ENCODE peak calls at places on chromosomes 7 and 10, in nine cellular contexts. One of them, this sample, is unnamed.

GRCh38 chr7:27176343-27176731 is 2.2 kb upstream of the HOXA10 start:
- DNase-seq in stromal cell of bone marrow: no peak
- DNase-seq in ELF-1: no peak
- DNase-seq in NCI-H1105 treated with DMSO at 0.1 percent for 48 hours: no peak
- DNase-seq in stimulated activated CD4-positive, alpha-beta T cell treated with anti-CD3 and anti-CD28 coated beads, Interleukin-4, amount 100 ng/mL, for 1 hour: no peak
- DNase-seq in skeletal muscle cell: no peak
- DNase-seq in NCI-H1417: no peak
- DNase-seq in aorta: peak
- DNase-seq in CD4-positive, alpha-beta T cell: no peak
- DNase-seq in this sample: peak

GRCh38 chr7:16933296-16934248 is 51.8 kb upstream of the AGR3 start:
- DNase-seq in stromal cell of bone marrow: no peak
- DNase-seq in ELF-1: no peak
- DNase-seq in NCI-H1105 treated with DMSO at 0.1 percent for 48 hours: no peak
- DNase-seq in stimulated activated CD4-positive, alpha-beta T cell treated with anti-CD3 and anti-CD28 coated beads, Interleukin-4, amount 100 ng/mL, for 1 hour: no peak
- DNase-seq in skeletal muscle cell: no peak
- DNase-seq in NCI-H1417: peak
- DNase-seq in aorta: no peak
- DNase-seq in CD4-positive, alpha-beta T cell: no peak
- DNase-seq in this sample: no peak

GRCh38 chr10:73858013-73858708 is 16.2 kb downstream of the CAMK2G start:
- DNase-seq in stromal cell of bone marrow: no peak
- DNase-seq in ELF-1: no peak
- DNase-seq in NCI-H1105 treated with DMSO at 0.1 percent for 48 hours: no peak
- DNase-seq in stimulated activated CD4-positive, alpha-beta T cell treated with anti-CD3 and anti-CD28 coated beads, Interleukin-4, amount 100 ng/mL, for 1 hour: no peak
- DNase-seq in skeletal muscle cell: no peak
- DNase-seq in NCI-H1417: no peak
- DNase-seq in aorta: no peak
- DNase-seq in CD4-positive, alpha-beta T cell: no peak
- DNase-seq in this sample: no peak

GRCh38 chr10:109183366-109183765 is 739.9 kb downstream of the XPNPEP1 start:
- DNase-seq in stromal cell of bone marrow: no peak
- DNase-seq in ELF-1: no peak
- DNase-seq in NCI-H1105 treated with DMSO at 0.1 percent for 48 hours: no peak
- DNase-seq in stimulated activated CD4-positive, alpha-beta T cell treated with anti-CD3 and anti-CD28 coated beads, Interleukin-4, amount 100 ng/mL, for 1 hour: no peak
- DNase-seq in skeletal muscle cell: peak
- DNase-seq in NCI-H1417: no peak
- DNase-seq in aorta: no peak
- DNase-seq in CD4-positive, alpha-beta T cell: no peak
- DNase-seq in this sample: no peak

GRCh38 chr10:78972947-78973900 is 95.5 kb upstream of the ZMIZ1 start:
- DNase-seq in stromal cell of bone marrow: peak
- DNase-seq in ELF-1: peak
- DNase-seq in NCI-H1105 treated with DMSO at 0.1 percent for 48 hours: peak
- DNase-seq in stimulated activated CD4-positive, alpha-beta T cell treated with anti-CD3 and anti-CD28 coated beads, Interleukin-4, amount 100 ng/mL, for 1 hour: peak
- DNase-seq in skeletal muscle cell: peak
- DNase-seq in NCI-H1417: peak
- DNase-seq in aorta: peak
- DNase-seq in CD4-positive, alpha-beta T cell: peak
- DNase-seq in this sample: peak

GRCh38 chr10:17737021-17737965 is 14.7 kb upstream of the TMEM236 start:
- DNase-seq in stromal cell of bone marrow: peak
- DNase-seq in ELF-1: no peak
- DNase-seq in NCI-H1105 treated with DMSO at 0.1 percent for 48 hours: peak
- DNase-seq in stimulated activated CD4-positive, alpha-beta T cell treated with anti-CD3 and anti-CD28 coated beads, Interleukin-4, amount 100 ng/mL, for 1 hour: no peak
- DNase-seq in skeletal muscle cell: peak
- DNase-seq in NCI-H1417: peak
- DNase-seq in aorta: no peak
- DNase-seq in CD4-positive, alpha-beta T cell: no peak
- DNase-seq in this sample: no peak

GRCh38 chr10:72953687-72954086 is 919 bp downstream of the PLA2G12B start:
- DNase-seq in stromal cell of bone marrow: no peak
- DNase-seq in ELF-1: peak
- DNase-seq in NCI-H1105 treated with DMSO at 0.1 percent for 48 hours: no peak
- DNase-seq in stimulated activated CD4-positive, alpha-beta T cell treated with anti-CD3 and anti-CD28 coated beads, Interleukin-4, amount 100 ng/mL, for 1 hour: no peak
- DNase-seq in skeletal muscle cell: no peak
- DNase-seq in NCI-H1417: no peak
- DNase-seq in aorta: no peak
- DNase-seq in CD4-positive, alpha-beta T cell: no peak
- DNase-seq in this sample: no peak

GRCh38 chr7:102320181-102320580 is 33.5 kb downstream of the SH2B2 start:
- DNase-seq in stromal cell of bone marrow: no peak
- DNase-seq in ELF-1: no peak
- DNase-seq in NCI-H1105 treated with DMSO at 0.1 percent for 48 hours: no peak
- DNase-seq in stimulated activated CD4-positive, alpha-beta T cell treated with anti-CD3 and anti-CD28 coated beads, Interleukin-4, amount 100 ng/mL, for 1 hour: no peak
- DNase-seq in skeletal muscle cell: no peak
- DNase-seq in NCI-H1417: no peak
- DNase-seq in aorta: peak
- DNase-seq in CD4-positive, alpha-beta T cell: no peak
- DNase-seq in this sample: no peak

GRCh38 chr7:9761224-9761623 is 1212.4 kb upstream of the PHF14 start:
- DNase-seq in stromal cell of bone marrow: no peak
- DNase-seq in ELF-1: no peak
- DNase-seq in NCI-H1105 treated with DMSO at 0.1 percent for 48 hours: no peak
- DNase-seq in stimulated activated CD4-positive, alpha-beta T cell treated with anti-CD3 and anti-CD28 coated beads, Interleukin-4, amount 100 ng/mL, for 1 hour: no peak
- DNase-seq in skeletal muscle cell: no peak
- DNase-seq in NCI-H1417: no peak
- DNase-seq in aorta: no peak
- DNase-seq in CD4-positive, alpha-beta T cell: no peak
- DNase-seq in this sample: no peak

GRCh38 chr7:70408477-70408876 is 723.5 kb upstream of the GALNT17 start:
- DNase-seq in stromal cell of bone marrow: no peak
- DNase-seq in ELF-1: no peak
- DNase-seq in NCI-H1105 treated with DMSO at 0.1 percent for 48 hours: no peak
- DNase-seq in stimulated activated CD4-positive, alpha-beta T cell treated with anti-CD3 and anti-CD28 coated beads, Interleukin-4, amount 100 ng/mL, for 1 hour: no peak
- DNase-seq in skeletal muscle cell: no peak
- DNase-seq in NCI-H1417: no peak
- DNase-seq in aorta: no peak
- DNase-seq in CD4-positive, alpha-beta T cell: no peak
- DNase-seq in this sample: no peak

GRCh38 chr10:93703066-93703465 is 674 bp upstream of the FRA10AC1 start:
- DNase-seq in stromal cell of bone marrow: no peak
- DNase-seq in ELF-1: no peak
- DNase-seq in NCI-H1105 treated with DMSO at 0.1 percent for 48 hours: peak
- DNase-seq in stimulated activated CD4-positive, alpha-beta T cell treated with anti-CD3 and anti-CD28 coated beads, Interleukin-4, amount 100 ng/mL, for 1 hour: no peak
- DNase-seq in skeletal muscle cell: no peak
- DNase-seq in NCI-H1417: peak
- DNase-seq in aorta: no peak
- DNase-seq in CD4-positive, alpha-beta T cell: no peak
- DNase-seq in this sample: no peak

GRCh38 chr7:40885503-40885902 is 750.7 kb downstream of the SUGCT start:
- DNase-seq in stromal cell of bone marrow: peak
- DNase-seq in ELF-1: no peak
- DNase-seq in NCI-H1105 treated with DMSO at 0.1 percent for 48 hours: no peak
- DNase-seq in stimulated activated CD4-positive, alpha-beta T cell treated with anti-CD3 and anti-CD28 coated beads, Interleukin-4, amount 100 ng/mL, for 1 hour: no peak
- DNase-seq in skeletal muscle cell: no peak
- DNase-seq in NCI-H1417: no peak
- DNase-seq in aorta: no peak
- DNase-seq in CD4-positive, alpha-beta T cell: no peak
- DNase-seq in this sample: no peak

GRCh38 chr7:77537595-77538185 is 595 bp downstream of the PTPN12 start:
- DNase-seq in stromal cell of bone marrow: no peak
- DNase-seq in ELF-1: peak
- DNase-seq in NCI-H1105 treated with DMSO at 0.1 percent for 48 hours: peak
- DNase-seq in stimulated activated CD4-positive, alpha-beta T cell treated with anti-CD3 and anti-CD28 coated beads, Interleukin-4, amount 100 ng/mL, for 1 hour: peak
- DNase-seq in skeletal muscle cell: no peak
- DNase-seq in NCI-H1417: peak
- DNase-seq in aorta: no peak
- DNase-seq in CD4-positive, alpha-beta T cell: peak
- DNase-seq in this sample: peak

GRCh38 chr7:157676001-157676400 is 339.2 kb downstream of the DNAJB6 start:
- DNase-seq in stromal cell of bone marrow: no peak
- DNase-seq in ELF-1: no peak
- DNase-seq in NCI-H1105 treated with DMSO at 0.1 percent for 48 hours: no peak
- DNase-seq in stimulated activated CD4-positive, alpha-beta T cell treated with anti-CD3 and anti-CD28 coated beads, Interleukin-4, amount 100 ng/mL, for 1 hour: no peak
- DNase-seq in skeletal muscle cell: no peak
- DNase-seq in NCI-H1417: no peak
- DNase-seq in aorta: no peak
- DNase-seq in CD4-positive, alpha-beta T cell: no peak
- DNase-seq in this sample: peak

GRCh38 chr10:103262229-103262628 is 14.7 kb upstream of the INA start:
- DNase-seq in stromal cell of bone marrow: no peak
- DNase-seq in ELF-1: no peak
- DNase-seq in NCI-H1105 treated with DMSO at 0.1 percent for 48 hours: no peak
- DNase-seq in stimulated activated CD4-positive, alpha-beta T cell treated with anti-CD3 and anti-CD28 coated beads, Interleukin-4, amount 100 ng/mL, for 1 hour: no peak
- DNase-seq in skeletal muscle cell: no peak
- DNase-seq in NCI-H1417: no peak
- DNase-seq in aorta: no peak
- DNase-seq in CD4-positive, alpha-beta T cell: no peak
- DNase-seq in this sample: no peak

GRCh38 chr7:85376589-85376988 is 189.7 kb upstream of the SEMA3D start:
- DNase-seq in stromal cell of bone marrow: no peak
- DNase-seq in ELF-1: no peak
- DNase-seq in NCI-H1105 treated with DMSO at 0.1 percent for 48 hours: no peak
- DNase-seq in stimulated activated CD4-positive, alpha-beta T cell treated with anti-CD3 and anti-CD28 coated beads, Interleukin-4, amount 100 ng/mL, for 1 hour: no peak
- DNase-seq in skeletal muscle cell: no peak
- DNase-seq in NCI-H1417: no peak
- DNase-seq in aorta: no peak
- DNase-seq in CD4-positive, alpha-beta T cell: no peak
- DNase-seq in this sample: no peak

GRCh38 chr7:152886579-152887117 is 127.1 kb downstream of the ACTR3B start:
- DNase-seq in stromal cell of bone marrow: no peak
- DNase-seq in ELF-1: no peak
- DNase-seq in NCI-H1105 treated with DMSO at 0.1 percent for 48 hours: no peak
- DNase-seq in stimulated activated CD4-positive, alpha-beta T cell treated with anti-CD3 and anti-CD28 coated beads, Interleukin-4, amount 100 ng/mL, for 1 hour: no peak
- DNase-seq in skeletal muscle cell: no peak
- DNase-seq in NCI-H1417: no peak
- DNase-seq in aorta: no peak
- DNase-seq in CD4-positive, alpha-beta T cell: no peak
- DNase-seq in this sample: no peak

GRCh38 chr7:116707289-116707688 is 35.3 kb downstream of the MET start:
- DNase-seq in stromal cell of bone marrow: no peak
- DNase-seq in ELF-1: no peak
- DNase-seq in NCI-H1105 treated with DMSO at 0.1 percent for 48 hours: no peak
- DNase-seq in stimulated activated CD4-positive, alpha-beta T cell treated with anti-CD3 and anti-CD28 coated beads, Interleukin-4, amount 100 ng/mL, for 1 hour: no peak
- DNase-seq in skeletal muscle cell: no peak
- DNase-seq in NCI-H1417: no peak
- DNase-seq in aorta: no peak
- DNase-seq in CD4-positive, alpha-beta T cell: no peak
- DNase-seq in this sample: no peak

GRCh38 chr7:2487586-2488271 is 11.5 kb upstream of the GRIFIN start:
- DNase-seq in stromal cell of bone marrow: no peak
- DNase-seq in ELF-1: peak
- DNase-seq in NCI-H1105 treated with DMSO at 0.1 percent for 48 hours: no peak
- DNase-seq in stimulated activated CD4-positive, alpha-beta T cell treated with anti-CD3 and anti-CD28 coated beads, Interleukin-4, amount 100 ng/mL, for 1 hour: no peak
- DNase-seq in skeletal muscle cell: no peak
- DNase-seq in NCI-H1417: no peak
- DNase-seq in aorta: peak
- DNase-seq in CD4-positive, alpha-beta T cell: no peak
- DNase-seq in this sample: no peak

GRCh38 chr7:126698446-126698845 is 554.3 kb downstream of the GRM8 start:
- DNase-seq in stromal cell of bone marrow: no peak
- DNase-seq in ELF-1: no peak
- DNase-seq in NCI-H1105 treated with DMSO at 0.1 percent for 48 hours: no peak
- DNase-seq in stimulated activated CD4-positive, alpha-beta T cell treated with anti-CD3 and anti-CD28 coated beads, Interleukin-4, amount 100 ng/mL, for 1 hour: no peak
- DNase-seq in skeletal muscle cell: no peak
- DNase-seq in NCI-H1417: no peak
- DNase-seq in aorta: no peak
- DNase-seq in CD4-positive, alpha-beta T cell: no peak
- DNase-seq in this sample: no peak

GRCh38 chr7:107133396-107133795 is 35.4 kb upstream of the HBP1 start:
- DNase-seq in stromal cell of bone marrow: no peak
- DNase-seq in ELF-1: no peak
- DNase-seq in NCI-H1105 treated with DMSO at 0.1 percent for 48 hours: no peak
- DNase-seq in stimulated activated CD4-positive, alpha-beta T cell treated with anti-CD3 and anti-CD28 coated beads, Interleukin-4, amount 100 ng/mL, for 1 hour: no peak
- DNase-seq in skeletal muscle cell: no peak
- DNase-seq in NCI-H1417: no peak
- DNase-seq in aorta: no peak
- DNase-seq in CD4-positive, alpha-beta T cell: no peak
- DNase-seq in this sample: no peak

GRCh38 chr7:155858521-155859061 is 46.3 kb upstream of the SHH start:
- DNase-seq in stromal cell of bone marrow: no peak
- DNase-seq in ELF-1: no peak
- DNase-seq in NCI-H1105 treated with DMSO at 0.1 percent for 48 hours: no peak
- DNase-seq in stimulated activated CD4-positive, alpha-beta T cell treated with anti-CD3 and anti-CD28 coated beads, Interleukin-4, amount 100 ng/mL, for 1 hour: no peak
- DNase-seq in skeletal muscle cell: no peak
- DNase-seq in NCI-H1417: no peak
- DNase-seq in aorta: peak
- DNase-seq in CD4-positive, alpha-beta T cell: no peak
- DNase-seq in this sample: no peak

GRCh38 chr10:125672884-125673283 is 10.1 kb downstream of the TEX36 start:
- DNase-seq in stromal cell of bone marrow: no peak
- DNase-seq in ELF-1: no peak
- DNase-seq in NCI-H1105 treated with DMSO at 0.1 percent for 48 hours: no peak
- DNase-seq in stimulated activated CD4-positive, alpha-beta T cell treated with anti-CD3 and anti-CD28 coated beads, Interleukin-4, amount 100 ng/mL, for 1 hour: no peak
- DNase-seq in skeletal muscle cell: no peak
- DNase-seq in NCI-H1417: no peak
- DNase-seq in aorta: no peak
- DNase-seq in CD4-positive, alpha-beta T cell: no peak
- DNase-seq in this sample: no peak

GRCh38 chr10:77537720-77538373 is 99.8 kb downstream of the KCNMA1 start:
- DNase-seq in stromal cell of bone marrow: no peak
- DNase-seq in ELF-1: no peak
- DNase-seq in NCI-H1105 treated with DMSO at 0.1 percent for 48 hours: no peak
- DNase-seq in stimulated activated CD4-positive, alpha-beta T cell treated with anti-CD3 and anti-CD28 coated beads, Interleukin-4, amount 100 ng/mL, for 1 hour: no peak
- DNase-seq in skeletal muscle cell: no peak
- DNase-seq in NCI-H1417: no peak
- DNase-seq in aorta: peak
- DNase-seq in CD4-positive, alpha-beta T cell: no peak
- DNase-seq in this sample: no peak

GRCh38 chr7:43577485-43577951 is 5.4 kb upstream of the STK17A start:
- DNase-seq in stromal cell of bone marrow: no peak
- DNase-seq in ELF-1: peak
- DNase-seq in NCI-H1105 treated with DMSO at 0.1 percent for 48 hours: peak
- DNase-seq in stimulated activated CD4-positive, alpha-beta T cell treated with anti-CD3 and anti-CD28 coated beads, Interleukin-4, amount 100 ng/mL, for 1 hour: no peak
- DNase-seq in skeletal muscle cell: no peak
- DNase-seq in NCI-H1417: peak
- DNase-seq in aorta: no peak
- DNase-seq in CD4-positive, alpha-beta T cell: no peak
- DNase-seq in this sample: no peak

GRCh38 chr7:101169838-101170531 is 4.6 kb upstream of the VGF start:
- DNase-seq in stromal cell of bone marrow: no peak
- DNase-seq in ELF-1: peak
- DNase-seq in NCI-H1105 treated with DMSO at 0.1 percent for 48 hours: peak
- DNase-seq in stimulated activated CD4-positive, alpha-beta T cell treated with anti-CD3 and anti-CD28 coated beads, Interleukin-4, amount 100 ng/mL, for 1 hour: peak
- DNase-seq in skeletal muscle cell: no peak
- DNase-seq in NCI-H1417: peak
- DNase-seq in aorta: peak
- DNase-seq in CD4-positive, alpha-beta T cell: peak
- DNase-seq in this sample: peak

GRCh38 chr10:120984221-120984620 is 133.1 kb downstream of the WDR11 start:
- DNase-seq in stromal cell of bone marrow: no peak
- DNase-seq in ELF-1: no peak
- DNase-seq in NCI-H1105 treated with DMSO at 0.1 percent for 48 hours: no peak
- DNase-seq in stimulated activated CD4-positive, alpha-beta T cell treated with anti-CD3 and anti-CD28 coated beads, Interleukin-4, amount 100 ng/mL, for 1 hour: no peak
- DNase-seq in skeletal muscle cell: no peak
- DNase-seq in NCI-H1417: no peak
- DNase-seq in aorta: no peak
- DNase-seq in CD4-positive, alpha-beta T cell: no peak
- DNase-seq in this sample: no peak

GRCh38 chr7:113199841-113200240 is 81.5 kb upstream of the SMIM30 start:
- DNase-seq in stromal cell of bone marrow: peak
- DNase-seq in ELF-1: no peak
- DNase-seq in NCI-H1105 treated with DMSO at 0.1 percent for 48 hours: no peak
- DNase-seq in stimulated activated CD4-positive, alpha-beta T cell treated with anti-CD3 and anti-CD28 coated beads, Interleukin-4, amount 100 ng/mL, for 1 hour: no peak
- DNase-seq in skeletal muscle cell: peak
- DNase-seq in NCI-H1417: no peak
- DNase-seq in aorta: no peak
- DNase-seq in CD4-positive, alpha-beta T cell: no peak
- DNase-seq in this sample: no peak

GRCh38 chr7:31373337-31374289 is 33.1 kb upstream of the NEUROD6 start:
- DNase-seq in stromal cell of bone marrow: peak
- DNase-seq in ELF-1: peak
- DNase-seq in NCI-H1105 treated with DMSO at 0.1 percent for 48 hours: peak
- DNase-seq in stimulated activated CD4-positive, alpha-beta T cell treated with anti-CD3 and anti-CD28 coated beads, Interleukin-4, amount 100 ng/mL, for 1 hour: no peak
- DNase-seq in skeletal muscle cell: peak
- DNase-seq in NCI-H1417: peak
- DNase-seq in aorta: no peak
- DNase-seq in CD4-positive, alpha-beta T cell: no peak
- DNase-seq in this sample: peak

This sample was measured in left colon.